ENCODE peak calls at places on chromosomes 7 and 10, in eight cellular contexts. D is dorsolateral prefrontal cortex, Z is fibroblast of lung, V is cardiac muscle cell, L is GM23338, I is uterus, S is endodermal cell, Q is Peyer's patch. K is an unnamed sample.

GRCh38 chr7:13420711-13421110 is 568.8 kb downstream of the ETV1 start:
- DNase-seq in D (no peak), Z (no peak), V (no peak), L (no peak), I (no peak), S (no peak), Q (no peak), K (no peak)

GRCh38 chr10:75995041-75995430 is 563.6 kb downstream of the LRMDA start:
- DNase-seq in D (no peak), Z (no peak), V (no peak), L (no peak), I (no peak), S (no peak), Q (no peak), K (no peak)

GRCh38 chr7:81447351-81447952 is 322.4 kb downstream of the HGF start:
- DNase-seq in D (no peak), Z (peak; percentile 81), V (peak; percentile 50), L (peak; percentile 74), I (no peak), S (peak; percentile 57), Q (no peak), K (peak; percentile 22)

GRCh38 chr10:52883996-52884871 is 111.7 kb upstream of the MBL2 start:
- DNase-seq in D (no peak), Z (peak; percentile 80), V (peak; percentile 74), L (peak; percentile 88), I (no peak), S (peak; percentile 83), Q (no peak), K (peak; percentile 99)

GRCh38 chr7:511476-512145 is 8.0 kb downstream of the PDGFA start:
- DNase-seq in D (no peak), Z (no peak), V (no peak), L (no peak), I (no peak), S (no peak), Q (peak; percentile 44), K (peak; percentile 84)

GRCh38 chr7:6615853-6616555 is 594 bp downstream of the ZNF853 start:
- DNase-seq in D (no peak), Z (no peak), V (peak; percentile 44), L (peak; percentile 81), I (peak; percentile 25), S (peak; percentile 87), Q (no peak), K (no peak)

GRCh38 chr10:123746016-123746415 is 79.9 kb downstream of the GPR26 start:
- DNase-seq in D (no peak), Z (no peak), V (no peak), L (no peak), I (no peak), S (no peak), Q (no peak), K (no peak)

GRCh38 chr10:70145166-70145665 is 1.3 kb downstream of the TYSND1 start:
- DNase-seq in D (no peak), Z (no peak), V (no peak), L (peak; percentile 32), I (peak; percentile 35), S (peak; percentile 59), Q (no peak), K (no peak)

GRCh38 chr10:45457487-45457886 is 83.5 kb downstream of the ALOX5 start:
- DNase-seq in D (no peak), Z (no peak), V (no peak), L (no peak), I (no peak), S (no peak), Q (no peak), K (no peak)

GRCh38 chr7:79398145-79398749 is 55.2 kb downstream of the MAGI2 start:
- DNase-seq in D (no peak), Z (peak; percentile 14), V (no peak), L (no peak), I (no peak), S (no peak), Q (no peak), K (no peak)

GRCh38 chr10:30818010-30818660 is 188.6 kb upstream of the LYZL2 start:
- DNase-seq in D (no peak), Z (peak; percentile 42), V (peak; percentile 66), L (no peak), I (no peak), S (no peak), Q (no peak), K (no peak)

GRCh38 chr10:122462533-122463465 is 1.4 kb downstream of the HTRA1 start:
- DNase-seq in D (no peak), Z (peak; percentile 66), V (peak; percentile 35), L (no peak), I (peak; percentile 71), S (no peak), Q (no peak), K (peak; percentile 45)

GRCh38 chr10:71061472-71061871 is 150.9 kb upstream of the UNC5B start:
- DNase-seq in D (no peak), Z (no peak), V (no peak), L (no peak), I (no peak), S (peak; percentile 57), Q (no peak), K (no peak)

GRCh38 chr10:102344067-102344466 is 51.4 kb upstream of the NFKB2 start:
- DNase-seq in D (no peak), Z (no peak), V (no peak), L (no peak), I (no peak), S (no peak), Q (no peak), K (peak; percentile 85)

GRCh38 chr7:88127637-88128290 is 92.1 kb downstream of the SRI start:
- DNase-seq in D (no peak), Z (no peak), V (no peak), L (no peak), I (no peak), S (no peak), Q (no peak), K (no peak)

GRCh38 chr7:28524978-28525377 is 112.7 kb downstream of the CREB5 start:
- DNase-seq in D (no peak), Z (no peak), V (no peak), L (no peak), I (no peak), S (no peak), Q (no peak), K (no peak)

GRCh38 chr7:82665966-82666507 is 222.5 kb upstream of the CACNA2D1 start:
- DNase-seq in D (no peak), Z (no peak), V (no peak), L (no peak), I (no peak), S (no peak), Q (no peak), K (no peak)

GRCh38 chr7:1410992-1411391 is 48.3 kb downstream of the MICALL2 start:
- DNase-seq in D (no peak), Z (no peak), V (no peak), L (no peak), I (no peak), S (no peak), Q (no peak), K (no peak)

GRCh38 chr7:157690833-157691382 is 354.1 kb downstream of the DNAJB6 start:
- DNase-seq in D (peak; percentile 72), Z (peak; percentile 57), V (peak; percentile 20), L (peak; percentile 65), I (no peak), S (peak; percentile 94), Q (peak; percentile 57), K (no peak)

GRCh38 chr10:35685402-35685801 is 43.3 kb upstream of the FZD8 start:
- DNase-seq in D (no peak), Z (no peak), V (no peak), L (no peak), I (no peak), S (no peak), Q (no peak), K (no peak)

GRCh38 chr10:78292250-78292986 is 258.8 kb downstream of the RPS24 start:
- DNase-seq in D (no peak), Z (no peak), V (no peak), L (no peak), I (no peak), S (no peak), Q (no peak), K (no peak)

GRCh38 chr7:101379302-101379701 is 16.6 kb downstream of the COL26A1 start:
- DNase-seq in D (no peak), Z (no peak), V (no peak), L (no peak), I (no peak), S (no peak), Q (no peak), K (no peak)
- H3K27ac ChIP-seq in D (no peak overlapping the region), Z (no peak overlapping the region), V (peak overlapping the region; percentile 73), L (peak overlapping the region; percentile 92), I (no peak overlapping the region), S (peak overlapping the region; percentile 75), Q (no peak overlapping the region), K (no peak overlapping the region)

DNA sequence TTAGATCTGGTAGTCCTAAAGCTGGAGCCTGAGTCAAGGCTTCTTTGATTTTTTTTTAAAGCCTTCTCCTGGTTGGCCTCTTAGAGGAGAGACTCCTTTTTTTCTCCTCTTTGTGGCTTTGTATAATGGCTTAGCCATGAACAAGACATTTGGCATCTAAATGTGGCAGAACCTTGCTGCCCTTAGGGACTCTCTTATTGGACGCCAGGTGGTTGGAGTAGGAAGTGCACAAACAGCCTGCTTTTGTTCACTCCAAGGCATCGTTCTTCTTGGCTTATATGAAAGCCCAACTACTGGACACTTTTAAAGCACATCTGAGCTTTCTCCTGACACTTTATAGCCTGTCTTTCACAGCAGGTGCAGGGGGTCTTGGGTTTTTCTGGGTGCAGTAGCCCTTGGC is 25.0 kb downstream of the ZPBP start:
- DNase-seq in D (no peak), Z (no peak), V (no peak), L (peak; percentile 25), I (no peak), S (no peak), Q (no peak), K (peak; percentile 21)
- TF ChIP-seq CTCF in D (no peak), Z (no peak), V (no peak), L (no peak), I (peak; percentile 30), S (peak; percentile 47), Q (peak; percentile 34), K (peak; percentile 32)

DNA sequence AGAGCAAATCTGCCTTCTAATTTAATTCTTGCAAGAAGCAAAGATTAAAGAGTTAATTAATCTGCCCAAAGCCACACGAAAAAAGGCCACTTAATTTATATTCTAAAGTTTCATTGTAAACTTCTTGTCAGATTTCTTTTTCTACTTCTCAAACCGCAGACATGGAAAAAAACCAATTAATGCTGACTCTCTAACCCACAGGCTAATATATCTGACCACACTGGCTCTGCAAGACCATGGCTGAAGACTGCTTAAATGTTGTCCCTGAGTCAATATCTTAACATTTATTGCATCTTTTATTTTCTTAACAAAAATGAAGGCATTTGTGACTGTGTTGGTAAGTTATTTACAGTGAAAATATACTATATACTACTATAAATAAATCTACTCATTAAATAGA is 234.0 kb upstream of the SP8 start:
- DNase-seq in D (no peak), Z (no peak), V (no peak), L (no peak), I (no peak), S (no peak), Q (no peak), K (no peak)
- H3K27me3 ChIP-seq in D (no peaks in the 10 kb centered on the region), Z (no peaks in the 10 kb centered on the region), V (no peaks in the 10 kb centered on the region), L (no peaks in the 10 kb centered on the region), I (no peaks in the 10 kb centered on the region), S (no peaks in the 10 kb centered on the region), Q (no peaks in the 10 kb centered on the region), K (no peaks in the 10 kb centered on the region)

DNA sequence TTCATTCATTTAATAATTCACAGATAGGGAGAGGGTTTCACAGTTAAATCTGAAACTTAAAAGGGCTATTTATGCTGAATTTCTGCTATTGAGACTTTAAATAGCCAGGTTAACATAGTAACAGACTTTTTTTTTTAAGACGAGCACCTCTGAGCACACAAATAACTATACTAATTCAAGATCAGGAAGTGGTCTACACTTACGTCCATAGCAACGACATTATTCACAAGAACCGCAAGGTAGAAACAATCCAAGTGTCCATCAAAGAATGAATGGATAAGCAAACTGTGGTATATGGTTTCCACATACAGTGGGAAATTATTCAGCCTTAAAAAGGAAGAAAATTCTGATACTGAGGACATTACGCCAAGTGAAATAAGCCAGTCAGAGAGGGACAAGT is 140.2 kb upstream of the LAMB4 start:
- DNase-seq in D (no peak), Z (no peak), V (no peak), L (no peak), I (no peak), S (no peak), Q (no peak), K (no peak)
- H3K27ac ChIP-seq in D (peak overlapping the region; percentile 3), Z (no peak overlapping the region), V (no peak overlapping the region), L (no peak overlapping the region), I (no peak overlapping the region), S (no peak overlapping the region), Q (no peak overlapping the region), K (no peak overlapping the region)

K was measured in foreskin keratinocyte.